ENCODE peak calls at places on chromosomes 11 and 22, in nine cellular contexts. X is EH; H is spleen; M is stromal cell of bone marrow; Y is naive thymus-derived CD8-positive, alpha-beta T cell; E is NCI-H2081; K is psoas muscle; Z is stimulated activated CD4-positive, alpha-beta T cell treated with anti-CD3 and anti-CD28 coated beads, Interleukin-1b, Interleukin-23, amount 100 ng/mL, for 1 hour; V is activated T-helper 1 cell treated with anti-CD3 and anti-CD28 coated beads, Interleukin-2, amount 50 U/mL, for 16 hours. L is an unnamed sample.

GRCh38 chr11:75524576-75525432 is 937 bp downstream of the GDPD5 start:
- DNase-seq in X (peak), Z (no peak), M (no peak), V (no peak), Y (peak), K (no peak), E (no peak), H (peak), L (no peak)

GRCh38 chr11:18393581-18394299 is 623 bp upstream of the LDHA start:
- DNase-seq in K (peak), Z (no peak), E (no peak), V (no peak), X (no peak), H (peak), M (no peak), Y (no peak), L (no peak)

GRCh38 chr11:119795231-119795630 is 66.2 kb upstream of the NECTIN1 start:
- DNase-seq in H (peak), E (no peak), K (no peak), V (no peak), Z (no peak), M (peak), Y (no peak), X (peak), L (no peak)

GRCh38 chr11:68045900-68046299 is 7.1 kb downstream of the TCIRG1 start:
- DNase-seq in V (no peak), M (no peak), K (no peak), E (no peak), H (peak), Y (no peak), Z (no peak), X (no peak), L (no peak)

GRCh38 chr11:26820739-26821138 is 98.9 kb upstream of the SLC5A12 start:
- DNase-seq in V (no peak), K (no peak), E (no peak), M (peak), Z (no peak), Y (no peak), H (no peak), X (peak), L (peak)

GRCh38 chr11:76656571-76657081 is 13.9 kb downstream of the LRRC32 start:
- DNase-seq in K (no peak), X (no peak), V (no peak), E (no peak), Z (no peak), Y (no peak), H (peak), M (no peak), L (no peak)

GRCh38 chr22:39229688-39230260 is 15.0 kb downstream of the PDGFB start:
- DNase-seq in K (no peak), Y (no peak), Z (no peak), V (no peak), M (no peak), E (no peak), X (no peak), H (no peak), L (no peak)

GRCh38 chr11:9203715-9204311 is 61.3 kb downstream of the DENND5A start:
- DNase-seq in V (no peak), K (no peak), M (no peak), Y (peak), H (no peak), X (no peak), Z (no peak), E (no peak), L (no peak)

GRCh38 chr11:1407668-1408067 is 17.9 kb downstream of the BRSK2 start:
- DNase-seq in V (no peak), Y (no peak), E (no peak), M (no peak), K (no peak), X (no peak), H (no peak), Z (no peak), L (no peak)

GRCh38 chr22:39135092-39135896 is 17.2 kb downstream of the CBX7 start:
- DNase-seq in K (no peak), Y (no peak), M (no peak), V (no peak), H (peak), Z (no peak), E (no peak), X (peak), L (no peak)

GRCh38 chr11:126007263-126007662 is 55.4 kb downstream of the CDON start:
- DNase-seq in Y (no peak), K (no peak), X (peak), V (no peak), H (no peak), M (peak), Z (no peak), E (no peak), L (peak)

GRCh38 chr22:20324139-20324516 is 4.3 kb upstream of the DGCR6L start:
- DNase-seq in X (no peak), Y (no peak), M (peak), K (no peak), E (no peak), Z (no peak), V (no peak), H (no peak), L (no peak)

GRCh38 chr11:92628401-92629292 is 340.8 kb upstream of the MTNR1B start:
- DNase-seq in Z (no peak), H (no peak), V (no peak), X (peak), K (no peak), E (peak), M (peak), Y (no peak), L (no peak)

GRCh38 chr11:36316049-36316448 is 20.0 kb downstream of the PRR5L start:
- DNase-seq in H (no peak), V (no peak), Y (no peak), X (no peak), E (no peak), Z (no peak), K (no peak), M (no peak), L (no peak)

GRCh38 chr22:32623943-32624342 is 149.3 kb downstream of the FBXO7 start:
- DNase-seq in V (no peak), M (peak), Z (no peak), Y (no peak), H (no peak), K (peak), E (no peak), X (peak), L (peak)

GRCh38 chr11:3902441-3902840 is 47.0 kb downstream of the STIM1 start:
- DNase-seq in M (no peak), Y (no peak), V (no peak), Z (no peak), E (no peak), H (no peak), X (no peak), K (no peak), L (no peak)

GRCh38 chr11:12149672-12150225 is 39.4 kb downstream of the MICAL2 start:
- DNase-seq in Z (no peak), X (no peak), V (no peak), H (no peak), K (no peak), M (no peak), E (no peak), Y (no peak), L (no peak)

GRCh38 chr22:41447435-41448188 is 1.0 kb upstream of the TOB2 start:
- DNase-seq in Y (peak), X (peak), M (no peak), Z (peak), H (peak), K (peak), V (peak), E (peak), L (no peak)

GRCh38 chr22:48838846-48839730 is 988.6 kb downstream of the BRD1 start:
- DNase-seq in V (no peak), K (no peak), Z (no peak), H (no peak), E (no peak), X (no peak), M (no peak), Y (no peak), L (no peak)

GRCh38 chr11:1231396-1232327 is 8.8 kb downstream of the MUC5B start:
- DNase-seq in V (no peak), H (peak), X (no peak), E (no peak), K (peak), Y (no peak), Z (no peak), M (no peak), L (no peak)

GRCh38 chr11:134270250-134270714 is 5.9 kb upstream of the GLB1L3 start:
- DNase-seq in V (no peak), E (peak), Z (no peak), K (no peak), Y (no peak), M (no peak), X (no peak), H (no peak), L (no peak)

L was measured in GM04504.